ENCODE peak calls at places on chromosomes 5 and 9, in five cellular contexts. F is left lung, C is astrocyte of the spinal cord, D is dorsolateral prefrontal cortex, A is transverse colon. O is an unnamed sample.

GRCh38 chr9:33374634-33375237 is 27.6 kb downstream of the AQP7 start:
- DNase-seq in F (no peak), C (peak), D (peak), A (peak), O (peak)

GRCh38 chr5:143376195-143376772 is 27.2 kb downstream of the NR3C1 start:
- DNase-seq in F (no peak), C (no peak), D (no peak), A (no peak), O (no peak)

GRCh38 chr5:137402436-137403187 is 96.5 kb downstream of the SPOCK1 start:
- DNase-seq in F (no peak), C (no peak), D (no peak), A (no peak), O (no peak)

GRCh38 chr5:3386676-3387075 is 209.0 kb upstream of the IRX1 start:
- DNase-seq in F (no peak), C (no peak), D (no peak), A (no peak), O (no peak)

GRCh38 chr5:150401076-150401375 is 11.7 kb downstream of the CD74 start:
- DNase-seq in F (no peak), C (no peak), D (no peak), A (no peak), O (no peak)

GRCh38 chr9:130462685-130463084 is 17.9 kb downstream of the ASS1 start:
- DNase-seq in F (no peak), C (no peak), D (no peak), A (no peak), O (no peak)

GRCh38 chr9:134753191-134753590 is 111.6 kb downstream of the COL5A1 start:
- DNase-seq in F (no peak), C (no peak), D (no peak), A (no peak), O (no peak)

GRCh38 chr9:96574455-96574854 is 45.2 kb downstream of the CDC14B start:
- DNase-seq in F (peak), C (no peak), D (no peak), A (no peak), O (no peak)

GRCh38 chr5:151016700-151017099 is 3.7 kb upstream of the GPX3 start:
- DNase-seq in F (no peak), C (no peak), D (no peak), A (no peak), O (no peak)

GRCh38 chr9:97853844-97854695 is 1.0 kb downstream of the FOXE1 start:
- DNase-seq in F (peak), C (no peak), D (no peak), A (no peak), O (no peak)

GRCh38 chr5:65137631-65138030 is 344.1 kb downstream of the ADAMTS6 start:
- DNase-seq in F (no peak), C (peak), D (no peak), A (peak), O (no peak)

GRCh38 chr5:158502686-158503085 is 597.0 kb downstream of the EBF1 start:
- DNase-seq in F (peak), C (no peak), D (no peak), A (no peak), O (no peak)

GRCh38 chr9:70902705-70903131 is 218.7 kb downstream of the TRPM3 start:
- DNase-seq in F (no peak), C (peak), D (no peak), A (no peak), O (no peak)

GRCh38 chr5:80231693-80232092 is 24.2 kb downstream of the SERINC5 start:
- DNase-seq in F (no peak), C (no peak), D (no peak), A (no peak), O (no peak)

GRCh38 chr5:172144931-172145869 is 42.8 kb downstream of the STK10 start:
- DNase-seq in F (no peak), C (no peak), D (no peak), A (no peak), O (no peak)

GRCh38 chr9:103985082-103985481 is 109.0 kb upstream of the SMC2 start:
- DNase-seq in F (no peak), C (no peak), D (no peak), A (no peak), O (no peak)

GRCh38 chr5:124580925-124581821 is 165.3 kb downstream of the ZNF608 start:
- DNase-seq in F (no peak), C (no peak), D (peak), A (peak), O (no peak)

GRCh38 chr9:76926324-76926731 is 20.4 kb upstream of the PRUNE2 start:
- DNase-seq in F (no peak), C (peak), D (no peak), A (no peak), O (no peak)

GRCh38 chr5:91235194-91235793 is 147.8 kb downstream of the ARRDC3 start:
- DNase-seq in F (no peak), C (no peak), D (no peak), A (no peak), O (no peak)

GRCh38 chr5:105501315-105501714 is 1938.7 kb upstream of the NUDT12 start:
- DNase-seq in F (no peak), C (no peak), D (no peak), A (no peak), O (no peak)

GRCh38 chr5:107826311-107827000 is 155.7 kb upstream of the EFNA5 start:
- DNase-seq in F (no peak), C (no peak), D (no peak), A (no peak), O (no peak)

GRCh38 chr5:121873409-121873808 is 21.7 kb downstream of the FTMT start:
- DNase-seq in F (no peak), C (no peak), D (no peak), A (no peak), O (no peak)

GRCh38 chr5:172453986-172454354 is 355 bp downstream of the SH3PXD2B start:
- DNase-seq in F (peak), C (peak), D (peak), A (peak), O (no peak)

GRCh38 chr5:126849101-126849678 is 72.3 kb downstream of the LMNB1 start:
- DNase-seq in F (no peak), C (no peak), D (no peak), A (no peak), O (no peak)

GRCh38 chr9:89498845-89499480 is 1.1 kb upstream of the SEMA4D start:
- DNase-seq in F (no peak), C (no peak), D (no peak), A (peak), O (peak)

GRCh38 chr5:33420946-33421345 is 19.8 kb upstream of the TARS1 start:
- DNase-seq in F (no peak), C (no peak), D (no peak), A (no peak), O (no peak)

GRCh38 chr5:115487750-115488149 is 56.8 kb downstream of the FEM1C start:
- DNase-seq in F (no peak), C (no peak), D (no peak), A (no peak), O (peak)

GRCh38 chr5:141681695-141682641 is at the start of gene ARAP3:
- DNase-seq in F (peak), C (peak), D (no peak), A (peak), O (no peak)

GRCh38 chr5:6572086-6572824 is 60.6 kb downstream of the NSUN2 start:
- DNase-seq in F (no peak), C (no peak), D (no peak), A (no peak), O (no peak)

GRCh38 chr5:66851306-66851705 is 255.1 kb downstream of the MAST4 start:
- DNase-seq in F (no peak), C (no peak), D (no peak), A (no peak), O (no peak)

DNA sequence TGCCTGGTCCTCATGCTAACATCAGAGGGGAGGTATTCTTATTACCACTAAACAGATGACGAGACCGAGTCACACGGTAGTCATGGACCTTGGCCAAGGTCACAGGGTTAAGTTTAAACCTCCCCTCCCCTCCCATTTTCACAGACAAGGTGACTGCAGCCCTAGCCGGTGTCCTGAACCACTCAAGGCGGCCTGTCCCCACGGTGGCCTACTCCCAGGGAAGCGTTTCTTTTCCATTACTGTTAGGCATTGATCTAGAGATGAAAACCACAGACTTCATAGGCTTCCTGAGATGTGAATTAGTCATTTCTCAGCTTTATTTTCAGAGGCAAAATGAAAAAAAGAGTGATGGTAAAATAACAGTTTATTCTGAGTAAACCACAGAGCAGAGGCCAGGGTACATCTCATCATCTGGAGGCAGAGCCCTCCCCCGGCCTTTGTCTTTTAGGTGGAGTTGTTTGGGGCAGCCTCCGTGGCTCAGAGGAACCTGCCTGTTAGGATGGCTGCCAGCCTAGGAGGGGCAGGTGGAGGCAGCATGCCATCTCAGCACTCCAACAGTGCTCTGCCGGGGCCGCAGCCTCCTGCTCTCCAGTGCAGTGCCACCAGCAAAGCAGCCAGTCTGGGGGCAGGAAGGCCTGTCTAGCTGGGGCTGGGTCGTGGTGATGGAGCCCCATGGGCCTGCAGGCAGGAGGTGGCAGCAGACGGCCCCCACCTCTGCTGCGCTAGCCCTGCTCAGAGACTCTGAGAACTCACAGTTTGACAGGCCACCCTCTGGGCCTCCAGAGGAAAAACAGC is 71.2 kb downstream of the RAPGEF1 start:
- DNase-seq in F (peak), C (peak), D (no peak), A (no peak), O (peak)
- TF ChIP-seq CTCF in F (no peak), C (no peak), D (no peak), A (no peak), O (no peak)

DNA sequence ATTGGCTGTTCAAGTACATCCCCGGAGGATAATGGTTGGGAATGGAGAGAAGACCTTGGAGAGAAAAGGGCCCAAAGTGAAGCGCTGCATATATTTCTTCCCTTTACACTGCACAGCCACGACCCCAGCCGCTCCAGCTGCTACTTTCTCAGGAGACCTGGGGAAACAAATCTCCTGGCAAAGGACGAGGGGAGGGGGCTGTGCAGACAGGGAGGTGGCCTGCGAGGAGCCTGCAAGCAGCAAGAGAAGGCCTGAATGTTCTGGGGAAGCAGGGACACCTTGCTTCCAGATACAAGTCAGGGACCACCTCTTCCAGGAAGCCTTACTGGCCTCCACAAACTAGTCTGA is 739 bp upstream of the PDLIM4 start:
- DNase-seq in F (no peak), C (no peak), D (no peak), A (no peak), O (no peak)
- H3K4me3 ChIP-seq in F (no peak), C (peak), D (no peak), A (no peak), O (no peak)

DNA sequence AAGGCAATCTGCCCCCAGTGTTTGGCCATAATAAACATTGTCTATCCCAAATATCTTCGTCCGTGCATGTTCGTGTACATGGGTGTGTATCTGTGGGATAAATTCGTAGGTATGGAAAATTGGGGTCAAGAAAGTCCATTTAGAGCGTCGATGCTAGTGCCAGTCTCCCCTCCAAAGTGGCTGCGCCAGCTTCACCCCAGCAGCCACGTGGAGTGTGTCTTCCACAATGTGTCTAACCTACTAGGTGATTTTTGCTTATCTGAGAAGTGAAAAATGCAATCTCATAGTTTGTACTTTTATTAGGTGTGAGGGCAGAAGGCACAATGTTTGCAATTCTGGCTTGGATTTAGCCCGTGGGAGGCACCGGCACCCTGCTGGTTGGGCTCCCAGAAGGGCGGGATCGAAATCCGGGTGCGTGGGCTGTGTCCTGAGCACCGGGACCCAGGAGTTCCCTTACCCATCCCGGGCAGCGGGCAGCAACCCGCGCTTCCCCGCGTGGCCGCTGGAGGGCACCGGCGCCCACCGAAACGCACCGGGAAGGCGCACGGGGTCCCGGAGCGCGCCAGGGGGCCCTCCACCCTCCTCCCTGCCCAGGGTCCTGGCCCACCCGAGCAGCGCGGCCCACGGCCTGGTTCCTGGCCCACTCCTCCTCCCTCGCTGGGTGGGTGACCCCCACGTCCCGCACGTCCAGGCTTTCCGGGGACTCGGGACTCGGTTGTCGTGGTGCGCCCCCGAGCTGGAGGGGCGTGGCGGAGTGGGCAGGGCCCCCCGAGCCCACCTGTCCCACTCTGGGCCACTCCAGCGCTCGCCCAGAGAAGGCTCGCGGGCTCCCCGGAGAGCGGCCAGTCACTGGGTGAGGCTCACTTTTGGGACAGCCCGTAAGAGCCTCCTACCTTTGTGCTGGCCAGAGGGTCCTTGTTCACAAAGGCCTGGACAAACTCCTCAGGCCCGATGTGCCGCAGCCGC is 55.4 kb upstream of the RNF130 start:
- DNase-seq in F (peak), C (no peak), D (peak), A (no peak), O (no peak)
- TF ChIP-seq CTCF in F (peak), C (peak), D (peak), A (peak), O (peak)

DNA sequence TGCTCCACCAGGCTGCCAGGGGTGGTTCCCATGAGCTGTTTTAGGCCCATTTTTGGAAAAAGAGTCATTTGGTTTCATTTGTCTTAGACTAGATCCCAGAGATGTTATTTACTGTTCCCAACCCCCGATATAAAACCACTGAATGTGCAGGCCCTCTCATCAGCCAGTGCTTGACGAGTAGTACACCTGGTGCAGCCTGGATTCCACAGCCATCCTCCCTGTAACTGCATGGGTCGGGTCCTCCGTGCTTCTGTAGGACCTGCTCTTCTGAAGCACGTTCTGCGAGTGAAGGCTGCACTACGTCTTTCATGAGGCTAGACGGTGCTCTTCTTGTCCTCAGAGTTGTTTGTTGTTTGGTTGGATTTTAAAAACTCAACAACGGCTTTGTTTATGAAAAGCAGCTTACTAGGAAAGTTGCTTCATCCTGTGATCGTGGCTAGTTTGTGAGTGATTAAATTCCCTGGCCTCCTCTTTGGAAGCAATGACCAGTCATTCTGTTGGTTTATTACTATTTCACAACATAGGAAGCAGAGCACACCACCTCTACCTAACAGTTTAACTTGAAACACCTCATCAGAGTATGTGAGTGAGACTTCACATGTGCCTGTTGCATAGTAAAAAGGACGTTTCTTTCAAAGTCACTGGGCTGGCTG is 135.2 kb downstream of the AOPEP start:
- DNase-seq in F (no peak), C (no peak), D (no peak), A (no peak), O (no peak)
- H3K4me3 ChIP-seq in F (no peak), C (no peak), D (no peak), A (no peak), O (no peak)

O was measured in GM12865.